ENCODE peak calls at places on chromosome 18, in five cellular contexts. Y, M, U, S and K are unnamed samples.
A peak's percentile ranks its signal among the peaks of the same experiment; 100 is the strongest.

GRCh38 chr18:59729781-59730180 is 32.6 kb upstream of the CCBE1 start:
- DNase-seq in M (no peak), S (no peak), U (no peak), Y (no peak), K (no peak)

GRCh38 chr18:24677011-24677410 is 216.6 kb downstream of the HRH4 start:
- DNase-seq in M (no peak), S (no peak), U (peak; percentile 1), Y (no peak), K (peak; percentile 11)

GRCh38 chr18:39799010-39799409 is 2156.0 kb upstream of the PIK3C3 start:
- DNase-seq in M (no peak), U (no peak), S (no peak), Y (no peak), K (no peak)

GRCh38 chr18:48874701-48875162 is 76.0 kb downstream of the SMAD7 start:
- DNase-seq in S (no peak), U (no peak), M (no peak), Y (no peak), K (no peak)

GRCh38 chr18:44733069-44733753 is 52.5 kb downstream of the SETBP1 start:
- DNase-seq in Y (no peak), M (no peak), S (no peak), U (peak; percentile 96), K (peak; percentile 97)

GRCh38 chr18:37630326-37630725 is 64.7 kb upstream of the CELF4 start:
- DNase-seq in U (no peak), S (no peak), Y (no peak), M (no peak), K (no peak)

GRCh38 chr18:23627325-23627724 is 35.4 kb downstream of the ANKRD29 start:
- DNase-seq in U (peak; percentile 84), Y (no peak), M (no peak), S (peak; percentile 37), K (peak; percentile 87)

GRCh38 chr18:75857558-75857957 is 430.1 kb upstream of the SMIM21 start:
- DNase-seq in S (no peak), U (no peak), M (no peak), Y (no peak), K (no peak)

GRCh38 chr18:45684341-45685115 is 39.5 kb upstream of the SLC14A1 start:
- DNase-seq in S (no peak), U (peak; percentile 20), M (no peak), Y (no peak), K (peak; percentile 28)

GRCh38 chr18:46013484-46014189 is 46.5 kb upstream of the EPG5 start:
- DNase-seq in M (no peak), U (no peak), Y (no peak), S (no peak), K (no peak)

GRCh38 chr18:59767732-59768131 is 70.5 kb upstream of the CCBE1 start:
- DNase-seq in S (no peak), M (no peak), Y (no peak), U (peak; percentile 44), K (peak; percentile 55)

DNA sequence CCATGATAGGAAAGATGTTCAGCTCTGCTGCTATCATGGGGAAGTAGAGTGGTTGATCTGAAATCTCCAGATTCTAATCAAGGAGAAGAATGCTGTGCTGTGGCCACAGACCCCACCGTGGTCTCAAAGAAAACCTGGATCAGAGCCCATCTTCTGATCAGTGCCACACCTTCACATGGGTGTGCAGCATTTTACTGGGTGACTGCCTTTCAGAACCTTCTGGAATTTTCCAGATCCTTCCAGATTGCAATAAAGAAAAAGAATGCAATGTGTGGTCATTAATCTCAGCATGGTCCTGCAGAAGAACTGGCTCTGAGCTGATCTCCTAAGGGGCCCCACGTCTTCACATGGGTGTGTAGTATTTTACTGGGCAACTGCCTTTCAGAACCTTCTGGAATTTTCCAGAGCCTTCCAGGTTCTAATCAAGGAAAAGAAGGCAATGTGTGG is 17.1 kb downstream of the MBP start:
- DNase-seq in M (no peak), U (no peak), Y (no peak), S (no peak), K (no peak)
- H2AFZ ChIP-seq in M (no peak overlapping the region), U (no peak overlapping the region), Y (no peak overlapping the region), S (no peak overlapping the region), K (no peak overlapping the region)

GRCh38 chr18:47615043-47615442 is 315.4 kb downstream of the SMAD2 start:
- DNase-seq in U (no peak), Y (no peak), M (peak; percentile 10), S (no peak), K (no peak)
- H2AFZ ChIP-seq in U (no peak overlapping the region), Y (no peak overlapping the region), M (no peak overlapping the region), S (no peak overlapping the region), K (no peak overlapping the region)

DNA sequence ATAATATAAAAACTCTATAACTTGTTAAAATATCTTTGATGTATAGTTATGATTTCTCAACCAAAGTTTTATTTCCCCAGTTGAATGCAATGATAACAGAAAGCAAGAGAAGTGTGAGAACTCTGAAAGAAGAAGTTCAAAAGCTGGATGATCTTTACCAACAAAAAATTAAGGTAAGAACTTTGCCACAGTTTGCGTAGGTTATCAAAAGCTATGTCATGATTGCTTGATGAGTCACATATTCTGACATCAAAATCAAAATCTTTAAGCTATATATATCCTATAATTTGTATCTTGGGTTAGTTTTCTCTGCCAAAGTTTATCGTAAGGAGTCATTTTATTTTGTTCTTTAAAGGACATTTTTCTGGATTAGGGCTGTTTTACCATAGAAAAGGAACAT is 35.0 kb downstream of the NDC80 start:
- DNase-seq in U (peak; percentile 18), Y (no peak), S (no peak), M (no peak), K (peak; percentile 19)
- H2AFZ ChIP-seq in U (no peak overlapping the region), Y (no peak overlapping the region), S (no peak overlapping the region), M (no peak overlapping the region), K (peak overlapping the region; percentile 45)

GRCh38 chr18:53937037-53937436 is 287.4 kb downstream of the MBD2 start:
- DNase-seq in S (no peak), U (no peak), M (no peak), Y (no peak), K (no peak)
- H2AFZ ChIP-seq in S (no peak overlapping the region), U (no peak overlapping the region), M (no peak overlapping the region), Y (peak overlapping the region; percentile 43), K (no peak overlapping the region)

GRCh38 chr18:35749701-35750100 is 168.2 kb downstream of the GALNT1 start:
- DNase-seq in S (no peak), U (no peak), Y (no peak), M (no peak), K (peak; percentile 20)
- H2AFZ ChIP-seq in S (no peak overlapping the region), U (no peak overlapping the region), Y (no peak overlapping the region), M (no peak overlapping the region), K (no peak overlapping the region)

GRCh38 chr18:63198868-63199742 is 120.5 kb downstream of the BCL2 start:
- DNase-seq in M (no peak), Y (no peak), U (no peak), S (no peak), K (no peak)

GRCh38 chr18:63199743-63200241 is 119.8 kb downstream of the BCL2 start:
- DNase-seq in S (no peak), Y (no peak), U (no peak), M (no peak), K (no peak)

GRCh38 chr18:63198098-63198760 is 121.3 kb downstream of the BCL2 start:
- DNase-seq in S (no peak), U (no peak), Y (no peak), M (no peak), K (no peak)

GRCh38 chr18:63195410-63196159 is 124.0 kb downstream of the BCL2 start:
- DNase-seq in Y (no peak), M (no peak), S (no peak), U (no peak), K (no peak)

DNA sequence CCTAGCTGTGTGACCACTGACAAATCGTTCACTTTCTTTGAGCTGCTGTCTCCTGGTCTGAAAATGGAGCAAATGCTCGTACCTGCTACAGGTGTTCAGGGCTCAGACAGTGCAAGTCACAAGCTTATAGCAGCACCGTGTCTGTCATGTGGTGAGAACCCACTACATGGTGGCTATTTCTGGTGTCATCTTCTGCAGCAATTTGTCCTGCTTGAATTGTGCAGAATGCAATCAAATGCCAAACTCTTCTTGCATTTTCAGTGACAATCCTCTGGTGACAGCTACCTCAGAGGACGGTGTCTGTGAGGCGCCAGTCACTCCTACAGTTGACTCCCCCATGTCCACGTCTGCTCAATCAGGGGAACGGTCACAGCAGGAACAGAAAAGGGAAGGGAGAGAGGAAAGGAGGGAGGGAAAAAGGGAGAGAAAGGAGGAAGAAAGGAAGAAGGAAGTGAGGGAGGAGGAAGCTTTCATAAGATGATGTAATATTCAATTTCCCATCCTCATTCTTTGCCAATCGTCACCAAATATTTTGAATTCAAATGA is 122.2 kb downstream of the BCL2 start:
- DNase-seq in S (no peak), M (no peak), Y (no peak), U (no peak), K (no peak)
- H2AFZ ChIP-seq in S (no peak overlapping the region), M (no peak overlapping the region), Y (no peak overlapping the region), U (peak overlapping the region; percentile 41), K (no peak overlapping the region)